ENCODE peak calls at places on chromosomes 4 and X, in five cellular contexts. T is uterus, N is brain pericyte, M is renal cortical epithelial cell, G is NCI-H524. L is an unnamed sample.

GRCh38 chr4:122633211-122633610 is 12.3 kb upstream of the IL21 start:
- DNase-seq in T (no peak), N (no peak), M (no peak), G (no peak), L (no peak)

GRCh38 chr4:128461300-128462103 is 173.9 kb upstream of the PGRMC2 start:
- DNase-seq in T (peak), N (peak), M (peak), G (no peak), L (no peak)

GRCh38 chrX:9566150-9566621 is 101.3 kb downstream of the TBL1X start:
- DNase-seq in T (peak), N (peak), M (peak), G (no peak), L (no peak)

GRCh38 chrX:132294776-132295495 is 75.7 kb upstream of the RAP2C start:
- DNase-seq in T (no peak), N (no peak), M (no peak), G (no peak), L (no peak)

GRCh38 chr4:155604718-155605601 is 61.7 kb upstream of the GUCY1A1 start:
- DNase-seq in T (peak), N (no peak), M (peak), G (no peak), L (no peak)

GRCh38 chr4:151674804-151675290 is 86.0 kb downstream of the GATB start:
- DNase-seq in T (peak), N (no peak), M (peak), G (no peak), L (no peak)

GRCh38 chr4:142353149-142353738 is 492.9 kb downstream of the INPP4B start:
- DNase-seq in T (no peak), N (no peak), M (peak), G (no peak), L (no peak)

GRCh38 chr4:7793186-7793585 is 146.5 kb downstream of the AFAP1 start:
- DNase-seq in T (no peak), N (no peak), M (no peak), G (no peak), L (no peak)

GRCh38 chr4:168765726-168766125 is 244.3 kb downstream of the CBR4 start:
- DNase-seq in T (no peak), N (no peak), M (no peak), G (no peak), L (no peak)

GRCh38 chrX:135543924-135544323 is 23.5 kb downstream of the INTS6L start:
- DNase-seq in T (no peak), N (no peak), M (no peak), G (no peak), L (peak)

GRCh38 chrX:141341341-141341740 is 99.0 kb upstream of the SPANXC start:
- DNase-seq in T (no peak), N (no peak), M (peak), G (no peak), L (no peak)

GRCh38 chr4:140423106-140423505 is 4.3 kb downstream of the CLGN start:
- DNase-seq in T (no peak), N (no peak), M (peak), G (no peak), L (no peak)

GRCh38 chr4:26372525-26373172 is 51.8 kb downstream of the RBPJ start:
- DNase-seq in T (no peak), N (peak), M (peak), G (no peak), L (peak)

GRCh38 chrX:78614264-78614663 is 44.9 kb downstream of the RTL3 start:
- DNase-seq in T (no peak), N (no peak), M (no peak), G (no peak), L (no peak)

GRCh38 chr4:3879681-3880594 is 113.8 kb downstream of the ADRA2C start:
- DNase-seq in T (no peak), N (no peak), M (no peak), G (no peak), L (no peak)

GRCh38 chr4:173528378-173529321 is 1.4 kb downstream of the HAND2 start:
- DNase-seq in T (no peak), N (no peak), M (no peak), G (no peak), L (no peak)

GRCh38 chrX:112672788-112673560 is 6.8 kb downstream of the LHFPL1 start:
- DNase-seq in T (no peak), N (no peak), M (no peak), G (no peak), L (no peak)

GRCh38 chr4:87430038-87430437 is 7.7 kb downstream of the NUDT9 start:
- DNase-seq in T (no peak), N (no peak), M (no peak), G (no peak), L (no peak)

GRCh38 chr4:7045961-7046921 is 3.1 kb downstream of the TADA2B start:
- DNase-seq in T (no peak), N (no peak), M (peak), G (no peak), L (no peak)

GRCh38 chr4:30755306-30755705 is 35.1 kb downstream of the PCDH7 start:
- DNase-seq in T (no peak), N (no peak), M (no peak), G (no peak), L (no peak)

GRCh38 chrX:78321809-78322208 is 5.6 kb downstream of the CYSLTR1 start:
- DNase-seq in T (peak), N (no peak), M (no peak), G (no peak), L (no peak)

GRCh38 chr4:11548529-11549176 is 120.0 kb upstream of the HS3ST1 start:
- DNase-seq in T (no peak), N (no peak), M (peak), G (no peak), L (no peak)

GRCh38 chr4:171186700-171187099 is 626.5 kb upstream of the GALNTL6 start:
- DNase-seq in T (no peak), N (no peak), M (no peak), G (no peak), L (no peak)

GRCh38 chr4:56127698-56128097 is 179.0 kb downstream of the CEP135 start:
- DNase-seq in T (no peak), N (no peak), M (no peak), G (no peak), L (no peak)

GRCh38 chr4:174429701-174430100 is 92.6 kb downstream of the HPGD start:
- DNase-seq in T (no peak), N (no peak), M (peak), G (no peak), L (no peak)

GRCh38 chr4:96525901-96526300 is 686.0 kb downstream of the PDHA2 start:
- DNase-seq in T (no peak), N (peak), M (peak), G (no peak), L (no peak)

GRCh38 chrX:102651968-102652744 is 873 bp downstream of the GPRASP1 start:
- DNase-seq in T (peak), N (no peak), M (peak), G (no peak), L (peak)

L was measured in activated T-cell treated with anti-CD3 and anti-CD28 coated beads for 4 hours.